ENCODE peak calls at places on chromosome 3, in seven cellular contexts. W is WTC11; N is sigmoid colon; C is epithelial cell of esophagus; O is adrenal gland; Q is CD4-positive, alpha-beta T cell; V is brain microvascular endothelial cell. T is an unnamed sample.

GRCh38 chr3:136262559-136262958 is 12.4 kb downstream of the PCCB start:
- DNase-seq in Q (no peak), N (no peak), W (no peak), C (no peak), O (no peak), V (no peak), T (no peak)

GRCh38 chr3:157700405-157700804 is 197.2 kb upstream of the VEPH1 start:
- DNase-seq in C (peak), V (no peak), Q (no peak), W (no peak), O (no peak), N (no peak), T (no peak)

GRCh38 chr3:184525337-184526157 is 36.0 kb upstream of the EPHB3 start:
- DNase-seq in O (no peak), C (peak), Q (no peak), V (no peak), N (no peak), W (peak), T (peak)

GRCh38 chr3:17054944-17055343 is 170.2 kb downstream of the PLCL2 start:
- DNase-seq in O (no peak), Q (no peak), C (no peak), W (no peak), V (no peak), N (no peak), T (no peak)

GRCh38 chr3:41450416-41451231 is 251.3 kb downstream of the CTNNB1 start:
- DNase-seq in O (no peak), Q (no peak), V (no peak), C (peak), W (peak), N (no peak), T (no peak)

GRCh38 chr3:33364531-33365128 is 75.6 kb downstream of the UBP1 start:
- DNase-seq in W (no peak), V (peak), N (no peak), C (no peak), O (no peak), Q (no peak), T (no peak)

GRCh38 chr3:62238431-62238830 is 134.9 kb downstream of the FEZF2 start:
- DNase-seq in O (no peak), W (no peak), V (no peak), C (no peak), N (no peak), Q (no peak), T (no peak)

GRCh38 chr3:36312351-36312750 is 68.0 kb upstream of the STAC start:
- DNase-seq in V (no peak), N (no peak), Q (no peak), W (no peak), O (no peak), C (peak), T (no peak)

GRCh38 chr3:14277557-14277956 is 98.9 kb downstream of the LSM3 start:
- DNase-seq in N (no peak), W (no peak), C (no peak), O (no peak), V (no peak), Q (no peak), T (no peak)

GRCh38 chr3:193594946-193595689 is 2.1 kb downstream of the OPA1 start:
- DNase-seq in N (no peak), Q (no peak), V (peak), C (peak), W (no peak), O (no peak), T (no peak)

GRCh38 chr3:195005759-195006555 is 265.0 kb downstream of the XXYLT1 start:
- DNase-seq in Q (no peak), V (no peak), O (no peak), C (no peak), W (no peak), N (no peak), T (no peak)

GRCh38 chr3:11591006-11591360 is 52.7 kb downstream of the VGLL4 start:
- DNase-seq in V (no peak), Q (no peak), C (no peak), O (no peak), W (no peak), N (no peak), T (no peak)

GRCh38 chr3:152021951-152022461 is 148.6 kb downstream of the SUCNR1 start:
- DNase-seq in O (no peak), V (peak), N (no peak), Q (no peak), W (no peak), C (peak), T (no peak)

GRCh38 chr3:32759342-32759741 is 58.5 kb upstream of the TRIM71 start:
- DNase-seq in Q (no peak), N (no peak), W (no peak), O (no peak), C (no peak), V (no peak), T (no peak)

GRCh38 chr3:169662215-169663070 is 1.1 kb downstream of the MECOM start:
- DNase-seq in V (peak), N (no peak), W (peak), C (peak), O (peak), Q (no peak), T (peak)

GRCh38 chr3:138594150-138594934 is at the start of gene CEP70:
- DNase-seq in W (peak), V (peak), C (peak), O (peak), Q (peak), N (peak), T (peak)

GRCh38 chr3:151052329-151052728 is 33.1 kb upstream of the MED12L start:
- DNase-seq in W (no peak), V (no peak), C (no peak), Q (no peak), N (no peak), O (no peak), T (no peak)

GRCh38 chr3:52439426-52440248 is 5.3 kb downstream of the SEMA3G start:
- DNase-seq in W (no peak), O (no peak), V (no peak), N (peak), C (no peak), Q (no peak), T (no peak)

GRCh38 chr3:193851416-193851815 is 258.4 kb downstream of the OPA1 start:
- DNase-seq in V (no peak), Q (no peak), O (no peak), W (no peak), C (peak), N (no peak), T (no peak)

GRCh38 chr3:88149146-88149515 is 628 bp upstream of the C3orf38 start:
- DNase-seq in O (no peak), C (peak), N (no peak), W (peak), Q (no peak), V (no peak), T (peak)

GRCh38 chr3:57943525-57944312 is 64.5 kb upstream of the FLNB start:
- DNase-seq in Q (no peak), V (no peak), W (no peak), N (no peak), C (no peak), O (no peak), T (no peak)

GRCh38 chr3:53815067-53815466 is 31.2 kb downstream of the CHDH start:
- DNase-seq in O (no peak), C (no peak), V (no peak), W (no peak), Q (no peak), N (no peak), T (no peak)

GRCh38 chr3:169034401-169034800 is 629.1 kb downstream of the MECOM start:
- DNase-seq in N (no peak), C (peak), W (no peak), V (no peak), O (no peak), Q (no peak), T (no peak)

GRCh38 chr3:175457301-175457700 is 598.2 kb downstream of the NAALADL2 start:
- DNase-seq in N (no peak), C (no peak), W (no peak), Q (no peak), V (no peak), O (no peak), T (no peak)

GRCh38 chr3:22372292-22372949 is 621.4 kb upstream of the ZNF385D start:
- DNase-seq in V (no peak), C (peak), Q (no peak), O (no peak), N (no peak), W (peak), T (no peak)

GRCh38 chr3:84299329-84299728 is 659.5 kb upstream of the CADM2 start:
- DNase-seq in O (no peak), C (no peak), W (no peak), Q (no peak), V (no peak), N (no peak), T (no peak)
- TF ChIP-seq CTCF in O (no peak), C (no peak), W (no peak), Q (no peak), V (no peak), N (no peak), T (no peak)

GRCh38 chr3:196486263-196486662 is 17.3 kb downstream of the RNF168 start:
- DNase-seq in C (peak), O (peak), V (no peak), Q (no peak), W (peak), N (no peak), T (no peak)
- TF ChIP-seq CTCF in C (peak), O (peak), V (peak), Q (peak), W (no peak), N (peak), T (no peak)

GRCh38 chr3:73384091-73384906 is 240.4 kb downstream of the PDZRN3 start:
- DNase-seq in O (no peak), N (no peak), Q (no peak), W (no peak), V (no peak), C (no peak), T (no peak)
- TF ChIP-seq CTCF in O (no peak), N (no peak), Q (no peak), W (no peak), V (no peak), C (no peak), T (no peak)

GRCh38 chr3:143326983-143327382 is 207.4 kb downstream of the CHST2 start:
- DNase-seq in C (no peak), O (no peak), W (no peak), N (no peak), V (no peak), Q (no peak), T (no peak)

GRCh38 chr3:143329567-143330164 is 210.1 kb downstream of the CHST2 start:
- DNase-seq in C (no peak), N (no peak), W (no peak), O (peak), V (no peak), Q (no peak), T (no peak)

GRCh38 chr3:143330316-143330868 is 210.8 kb downstream of the CHST2 start:
- DNase-seq in O (no peak), N (no peak), C (no peak), W (no peak), V (no peak), Q (no peak), T (no peak)

GRCh38 chr3:143328459-143328858 is 208.9 kb downstream of the CHST2 start:
- DNase-seq in Q (no peak), W (no peak), C (no peak), O (no peak), V (no peak), N (no peak), T (no peak)

GRCh38 chr3:143327388-143327787 is 207.8 kb downstream of the CHST2 start:
- DNase-seq in N (no peak), W (no peak), V (no peak), O (no peak), Q (no peak), C (peak), T (no peak)
- TF ChIP-seq CTCF in N (no peak), W (no peak), V (peak), O (peak), Q (no peak), C (no peak), T (no peak)

T was measured in activated B cell treated with CpG ODN at 0.5 μM for 24 hours.